ENCODE peak calls at places on chromosomes 11 and 22, in seven cellular contexts. X is A549, A is IMR-90, H is HCT116, I is K562, N is H1, Y is GM12878. U is an unnamed sample.
A peak's percentile ranks its signal among the peaks of the same experiment; 100 is the strongest.

GRCh38 chr11:62554377-62554776 is 7.8 kb upstream of the AHNAK start:
- DNase-seq in I (no peak), A (no peak), H (no peak), Y (no peak), X (no peak), N (no peak), U (no peak)

GRCh38 chr22:48882636-48883200 is 945.0 kb downstream of the BRD1 start:
- DNase-seq in X (no peak), Y (no peak), I (no peak), N (no peak), H (no peak), A (no peak), U (no peak)

GRCh38 chr11:8068605-8069221 is 12.3 kb upstream of the TUB start:
- DNase-seq in H (no peak), N (no peak), A (peak; percentile 91), I (peak; percentile 24), X (peak; percentile 17), Y (no peak), U (peak; percentile 47)

GRCh38 chr11:72471005-72471898 is 36.9 kb upstream of the CLPB start:
- DNase-seq in I (peak; percentile 79), Y (no peak), H (peak; percentile 61), A (peak; percentile 62), N (peak; percentile 44), X (peak; percentile 72), U (peak; percentile 60)

GRCh38 chr11:43685483-43685882 is 4.9 kb downstream of the HSD17B12 start:
- DNase-seq in A (no peak), N (no peak), X (peak; percentile 5), I (no peak), Y (no peak), H (no peak), U (no peak)

GRCh38 chr11:75474878-75475766 is 42.1 kb upstream of the KLHL35 start:
- DNase-seq in A (peak; percentile 62), X (peak; percentile 32), Y (no peak), I (peak; percentile 90), N (peak; percentile 38), H (no peak), U (no peak)

GRCh38 chr11:76265771-76266241 is 59.5 kb upstream of the WNT11 start:
- DNase-seq in X (no peak), Y (no peak), I (no peak), A (no peak), H (no peak), N (no peak), U (no peak)

GRCh38 chr11:62143727-62144126 is 19.9 kb downstream of the INCENP start:
- DNase-seq in Y (no peak), H (no peak), N (no peak), A (no peak), X (no peak), I (no peak), U (no peak)

GRCh38 chr22:47808886-47809620 is 1046.6 kb downstream of the TBC1D22A start:
- DNase-seq in H (no peak), Y (no peak), A (no peak), X (no peak), N (no peak), I (no peak), U (no peak)

GRCh38 chr11:71240865-71241691 is 11.3 kb downstream of the SHANK2 start:
- DNase-seq in I (no peak), H (no peak), Y (peak; percentile 38), A (peak; percentile 94), N (no peak), X (peak; percentile 85), U (peak; percentile 93)

GRCh38 chr11:29351301-29351873 is 665.4 kb downstream of the KCNA4 start:
- DNase-seq in A (no peak), H (no peak), Y (no peak), X (no peak), N (no peak), I (no peak), U (no peak)

GRCh38 chr11:77361184-77361583 is 59.7 kb upstream of the GDPD4 start:
- DNase-seq in X (peak; percentile 13), H (no peak), I (no peak), N (no peak), A (peak; percentile 63), Y (no peak), U (no peak)

GRCh38 chr11:134612416-134613030 is 200.5 kb upstream of the B3GAT1 start:
- DNase-seq in A (no peak), X (no peak), N (no peak), H (no peak), Y (no peak), I (no peak), U (no peak)

GRCh38 chr11:126024143-126024542 is 38.5 kb downstream of the CDON start:
- DNase-seq in A (no peak), X (no peak), Y (no peak), N (no peak), I (no peak), H (no peak), U (no peak)

GRCh38 chr22:18156878-18157713 is 7.1 kb downstream of the USP18 start:
- DNase-seq in A (peak; percentile 99), H (peak; percentile 33), N (peak; percentile 54), Y (no peak), X (peak; percentile 65), I (peak; percentile 77), U (peak; percentile 64)
- TF ChIP-seq CEBPB in A (no peak), H (no peak), N (no peak), Y (no peak), X (no peak), I (no peak), U (no peak)

DNA sequence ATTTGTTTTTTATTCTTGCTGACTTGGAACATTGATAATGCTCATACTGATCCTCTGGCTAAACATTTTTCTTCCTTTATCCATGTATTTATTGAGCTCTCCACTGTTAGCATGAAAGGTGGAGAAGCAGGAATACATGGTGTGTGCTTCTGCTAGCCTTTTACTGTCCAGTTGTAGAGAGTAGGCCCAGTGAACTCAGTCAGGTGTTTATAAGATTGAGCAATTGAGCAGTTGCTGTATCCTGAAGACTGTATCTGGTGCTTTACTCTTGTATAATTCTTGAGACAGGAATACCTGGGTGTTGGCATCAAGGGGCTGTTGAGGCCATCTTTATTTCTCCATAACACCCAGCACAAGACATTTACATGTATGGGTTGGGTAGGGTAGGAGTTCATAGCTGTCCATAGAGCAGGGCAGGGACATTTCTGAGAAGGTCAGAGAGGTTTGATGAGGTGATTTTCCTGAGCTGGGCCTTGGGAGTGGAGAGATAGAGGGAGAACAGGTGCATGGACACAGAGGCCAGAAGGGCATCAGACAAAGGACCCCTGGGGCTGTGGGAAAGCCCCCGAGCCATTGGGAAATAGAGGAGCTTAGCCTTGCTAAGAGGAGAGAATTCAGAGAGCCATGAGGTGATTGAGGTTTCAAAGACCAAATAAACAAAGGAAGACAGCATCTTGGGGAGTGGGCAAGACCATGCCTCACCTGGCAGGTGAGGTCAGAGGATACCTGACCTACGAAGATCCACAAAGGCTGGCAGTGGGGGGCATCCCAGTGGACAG is 155.5 kb downstream of the TEAD1 start:
- DNase-seq in H (no peak), A (no peak), Y (no peak), X (no peak), I (no peak), N (no peak), U (no peak)
- TF ChIP-seq CEBPB in H (no peak), A (peak; percentile 25), Y (no peak), X (no peak), I (peak; percentile 26), N (no peak), U (no peak)

GRCh38 chr22:45226681-45227186 is 14.0 kb downstream of the KIAA0930 start:
- DNase-seq in H (no peak), N (no peak), Y (no peak), I (no peak), A (no peak), X (no peak), U (no peak)

GRCh38 chr22:45227645-45228400 is 12.9 kb downstream of the KIAA0930 start:
- DNase-seq in N (no peak), H (no peak), I (no peak), Y (no peak), X (no peak), A (no peak), U (no peak)

GRCh38 chr22:45224331-45224730 is 16.4 kb downstream of the KIAA0930 start:
- DNase-seq in H (no peak), I (no peak), A (no peak), N (no peak), X (no peak), Y (no peak), U (no peak)

GRCh38 chr22:45224988-45225731 is 15.5 kb downstream of the KIAA0930 start:
- DNase-seq in H (no peak), I (no peak), Y (no peak), N (no peak), A (no peak), X (no peak), U (no peak)

DNA sequence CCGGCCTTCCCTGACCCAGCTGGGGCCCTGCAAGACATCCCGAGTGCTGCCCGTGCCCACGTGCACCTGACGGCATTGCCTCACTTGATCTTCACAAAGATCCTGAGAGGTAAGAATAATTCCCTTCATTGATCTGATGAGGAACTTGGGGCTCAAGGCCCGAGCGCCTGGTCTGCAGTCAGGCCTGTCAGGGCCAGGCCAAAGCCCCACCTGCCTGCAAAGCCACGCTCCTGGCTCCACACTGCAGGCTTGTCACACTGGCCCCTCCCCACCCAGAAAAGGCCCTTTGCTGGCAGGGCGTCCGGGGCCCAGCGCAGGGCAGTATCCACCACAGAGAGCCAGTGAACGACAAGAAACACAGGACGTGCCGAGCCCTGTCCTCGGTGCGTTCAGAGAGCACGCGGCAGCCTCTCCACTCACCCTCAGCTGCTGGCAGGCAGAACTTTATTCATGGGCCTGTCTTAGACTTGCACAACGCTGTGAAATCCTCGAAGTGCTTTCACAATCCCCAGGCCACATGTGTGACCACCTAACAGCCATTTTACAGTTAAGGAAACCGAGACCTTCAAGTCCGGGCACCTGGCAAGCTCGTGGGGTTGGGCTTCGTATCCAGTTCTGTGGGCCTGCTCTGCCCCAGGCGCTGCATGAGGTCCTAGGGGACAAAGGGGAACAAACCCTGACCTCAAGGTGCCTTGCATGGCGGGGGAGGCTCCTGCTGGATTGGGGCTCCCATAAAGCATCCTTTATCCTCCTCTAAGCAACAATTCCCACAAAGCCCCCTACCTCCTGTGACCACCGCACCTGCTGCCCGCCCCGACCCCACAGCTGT is 14.7 kb downstream of the KIAA0930 start:
- DNase-seq in X (no peak), A (peak; percentile 70), I (no peak), N (no peak), Y (no peak), H (no peak), U (peak; percentile 25)
- TF ChIP-seq CEBPB in X (no peak), A (peak; percentile 87), I (no peak), N (no peak), Y (no peak), H (no peak), U (peak; percentile 92)

GRCh38 chr11:60720460-60720859 is 4.1 kb upstream of the MS4A18 start:
- DNase-seq in H (no peak), I (no peak), N (no peak), Y (no peak), X (no peak), A (no peak), U (no peak)

GRCh38 chr11:60719406-60719805 is 5.1 kb upstream of the MS4A18 start:
- DNase-seq in X (no peak), A (no peak), H (no peak), Y (no peak), N (no peak), I (no peak), U (no peak)

GRCh38 chr11:60725592-60725991 is 1.1 kb downstream of the MS4A18 start:
- DNase-seq in A (no peak), X (no peak), N (no peak), Y (no peak), I (no peak), H (no peak), U (no peak)

GRCh38 chr11:60718524-60719316 is 5.8 kb upstream of the MS4A18 start:
- DNase-seq in Y (no peak), A (no peak), I (no peak), X (no peak), N (no peak), H (no peak), U (no peak)

GRCh38 chr11:60724420-60724819 is at the start of gene MS4A18:
- DNase-seq in N (no peak), I (no peak), X (no peak), Y (no peak), A (no peak), H (no peak), U (no peak)
- TF ChIP-seq CEBPB in N (no peak), I (no peak), X (no peak), Y (no peak), A (no peak), H (no peak), U (no peak)

U was measured in HepG2.